ENCODE peak calls at places on chromosomes 1 and 21, in six cellular contexts. C is IMR-90; F is effector memory CD8-positive, alpha-beta T cell; A is ELR; D is lower lobe of right lung; U is HTR-8/SVneo. B is an unnamed sample.

GRCh38 chr1:187498028-187498427 is 669.3 kb downstream of the PLA2G4A start:
- DNase-seq in U (no peak), C (no peak), A (no peak), D (no peak), F (no peak), B (no peak)

GRCh38 chr1:236913371-236914037 is 90.7 kb downstream of the MT1HL1 start:
- DNase-seq in A (peak), U (no peak), C (peak), F (no peak), D (no peak), B (no peak)

GRCh38 chr1:32508751-32509140 is 30.5 kb upstream of the ZBTB8A start:
- DNase-seq in A (peak), U (no peak), F (no peak), C (peak), D (no peak), B (no peak)

GRCh38 chr1:63230722-63231121 is 91.6 kb upstream of the FOXD3 start:
- DNase-seq in F (no peak), A (no peak), D (no peak), C (no peak), U (no peak), B (no peak)

GRCh38 chr21:45116066-45116465 is 41.7 kb downstream of the ADARB1 start:
- DNase-seq in U (no peak), A (no peak), D (no peak), C (no peak), F (no peak), B (no peak)

GRCh38 chr1:243246916-243247315 is 8.2 kb downstream of the CEP170 start:
- DNase-seq in A (peak), F (no peak), C (peak), D (no peak), U (no peak), B (peak)

GRCh38 chr1:193013005-193013404 is 46.2 kb downstream of the UCHL5 start:
- DNase-seq in D (no peak), U (no peak), C (peak), F (no peak), A (no peak), B (peak)

GRCh38 chr1:59375321-59376220 is 78.7 kb downstream of the FGGY start:
- DNase-seq in D (no peak), F (no peak), U (peak), A (peak), C (peak), B (peak)

GRCh38 chr1:76832521-76832920 is 34.8 kb upstream of the ST6GALNAC5 start:
- DNase-seq in F (no peak), A (no peak), U (no peak), D (no peak), C (no peak), B (no peak)

GRCh38 chr1:153395136-153395685 is 4.3 kb upstream of the S100A8 start:
- DNase-seq in F (no peak), D (no peak), U (no peak), C (no peak), A (peak), B (no peak)

GRCh38 chr1:29893806-29894205 is 657.5 kb downstream of the PTPRU start:
- DNase-seq in A (no peak), C (no peak), U (no peak), F (no peak), D (no peak), B (no peak)

GRCh38 chr1:54487571-54488050 is 60.4 kb upstream of the ACOT11 start:
- DNase-seq in D (no peak), A (no peak), C (no peak), F (no peak), U (no peak), B (no peak)

GRCh38 chr1:20430355-20431290 is 55.4 kb downstream of the CAMK2N1 start:
- DNase-seq in D (no peak), C (peak), F (peak), U (peak), A (peak), B (peak)

GRCh38 chr1:204660509-204660908 is 25.0 kb downstream of the LRRN2 start:
- DNase-seq in F (no peak), C (no peak), D (no peak), A (no peak), U (no peak), B (no peak)

GRCh38 chr1:161258439-161259386 is at the start of gene PCP4L1:
- DNase-seq in U (peak), A (peak), C (peak), D (peak), F (no peak), B (peak)

GRCh38 chr1:46183926-46184557 is 7.8 kb upstream of the P3R3URF start:
- DNase-seq in C (no peak), U (no peak), F (no peak), A (peak), D (no peak), B (no peak)

GRCh38 chr1:117567976-117568375 is 37.9 kb upstream of the TENT5C start:
- DNase-seq in F (no peak), U (no peak), A (no peak), D (no peak), C (no peak), B (no peak)

GRCh38 chr1:31977361-31978131 is 36.1 kb upstream of the KHDRBS1 start:
- DNase-seq in U (peak), C (peak), D (no peak), A (peak), F (no peak), B (peak)

GRCh38 chr1:225768662-225769426 is 8.8 kb upstream of the SRP9 start:
- DNase-seq in F (no peak), A (no peak), U (no peak), D (no peak), C (no peak), B (no peak)

GRCh38 chr1:13779930-13780329 is 79.9 kb downstream of the PRDM2 start:
- DNase-seq in A (peak), D (no peak), F (no peak), C (peak), U (no peak), B (no peak)

GRCh38 chr1:164683235-164683634 is 124.3 kb downstream of the PBX1 start:
- DNase-seq in A (no peak), D (no peak), F (no peak), U (no peak), C (no peak), B (no peak)

GRCh38 chr1:101757985-101758384 is 238.7 kb downstream of the OLFM3 start:
- DNase-seq in A (peak), D (no peak), U (no peak), C (no peak), F (no peak), B (no peak)

GRCh38 chr1:168121314-168122029 is 15.3 kb downstream of the GPR161 start:
- DNase-seq in C (peak), D (no peak), A (peak), U (no peak), F (no peak), B (peak)

GRCh38 chr1:119330062-119330939 is 38.3 kb upstream of the HAO2 start:
- DNase-seq in D (no peak), U (no peak), C (no peak), A (peak), F (no peak), B (no peak)

GRCh38 chr1:20366076-20366765 is 75.5 kb downstream of the VWA5B1 start:
- DNase-seq in D (no peak), C (peak), U (no peak), F (no peak), A (no peak), B (no peak)

GRCh38 chr1:9275567-9276034 is 17.1 kb upstream of the SPSB1 start:
- DNase-seq in U (peak), C (peak), A (peak), D (peak), F (peak), B (no peak)

GRCh38 chr1:162389021-162389818 is 7.7 kb downstream of the C1orf226 start:
- DNase-seq in C (peak), U (no peak), A (peak), F (no peak), D (no peak), B (no peak)

GRCh38 chr1:1806890-1807289 is 28.6 kb upstream of the NADK start:
- DNase-seq in A (no peak), D (no peak), F (no peak), U (no peak), C (peak), B (no peak)

GRCh38 chr1:12155328-12155727 is 11.5 kb upstream of the TNFRSF1B start:
- DNase-seq in A (no peak), F (no peak), D (no peak), C (no peak), U (no peak), B (no peak)

B was measured in fibroblast of pulmonary artery.